ENCODE peak calls at places on chromosomes 3 and 15, in nine cellular contexts. F is stomach, D is HL-60, N is spleen, Q is transverse colon, S is GM23338, K is GM12892, V is upper lobe of left lung, I is endothelial cell of umbilical vein. W is an unnamed sample.

GRCh38 chr3:134576426-134576825 is 74.4 kb downstream of the KY start:
- DNase-seq in Q (no peak), V (no peak), F (no peak), K (no peak), D (no peak), S (no peak), N (no peak), I (no peak), W (no peak)

GRCh38 chr15:79673416-79674123 is 223.2 kb downstream of the MTHFS start:
- DNase-seq in I (no peak), N (no peak), S (peak), K (peak), F (no peak), D (no peak), Q (no peak), V (no peak), W (no peak)

GRCh38 chr3:117735481-117736101 is 1026.0 kb downstream of the TUSC7 start:
- DNase-seq in F (no peak), D (no peak), Q (no peak), I (peak), N (no peak), S (no peak), K (no peak), V (no peak), W (no peak)

GRCh38 chr3:97177242-97177641 is 362.8 kb downstream of the EPHA6 start:
- DNase-seq in D (no peak), K (no peak), N (no peak), V (no peak), S (no peak), F (no peak), I (no peak), Q (no peak), W (no peak)

GRCh38 chr3:145094355-145094941 is 1066.5 kb downstream of the PLOD2 start:
- DNase-seq in Q (no peak), D (peak), N (no peak), F (no peak), S (peak), V (no peak), K (no peak), I (peak), W (no peak)

GRCh38 chr15:20340931-20341661 is 200.5 kb downstream of the GOLGA6L6 start:
- DNase-seq in V (peak), I (peak), D (no peak), N (peak), Q (peak), K (no peak), S (no peak), F (peak), W (peak)

GRCh38 chr3:98592345-98592935 is 971 bp downstream of the CPOX start:
- DNase-seq in D (no peak), N (no peak), K (no peak), I (no peak), Q (no peak), S (peak), V (no peak), F (no peak), W (no peak)

GRCh38 chr15:23467110-23467600 is 20.1 kb upstream of the GOLGA6L2 start:
- DNase-seq in N (no peak), I (peak), V (no peak), D (no peak), K (no peak), S (peak), Q (no peak), F (no peak), W (no peak)

GRCh38 chr3:187642861-187643260 is 27.3 kb downstream of the SST start:
- DNase-seq in N (no peak), Q (no peak), I (no peak), V (no peak), K (no peak), D (no peak), S (no peak), F (no peak), W (no peak)

GRCh38 chr3:125960066-125960424 is 8.9 kb upstream of the ROPN1B start:
- DNase-seq in I (no peak), N (no peak), D (no peak), Q (no peak), V (peak), K (peak), S (no peak), F (no peak), W (no peak)

GRCh38 chr3:50164984-50165383 is 9.9 kb downstream of the SEMA3F start:
- DNase-seq in Q (no peak), S (no peak), I (no peak), V (no peak), F (no peak), D (no peak), N (no peak), K (no peak), W (no peak)

GRCh38 chr3:50164481-50164880 is 9.4 kb downstream of the SEMA3F start:
- DNase-seq in Q (no peak), V (no peak), D (no peak), K (no peak), F (no peak), N (no peak), S (no peak), I (no peak), W (no peak)

GRCh38 chr3:50163572-50163971 is 8.4 kb downstream of the SEMA3F start:
- DNase-seq in V (no peak), I (no peak), Q (no peak), K (no peak), D (no peak), N (no peak), S (no peak), F (no peak), W (no peak)

GRCh38 chr3:50165388-50166308 is 10.5 kb downstream of the SEMA3F start:
- DNase-seq in K (no peak), N (no peak), S (no peak), F (peak), I (peak), D (no peak), Q (no peak), V (peak), W (no peak)

DNA sequence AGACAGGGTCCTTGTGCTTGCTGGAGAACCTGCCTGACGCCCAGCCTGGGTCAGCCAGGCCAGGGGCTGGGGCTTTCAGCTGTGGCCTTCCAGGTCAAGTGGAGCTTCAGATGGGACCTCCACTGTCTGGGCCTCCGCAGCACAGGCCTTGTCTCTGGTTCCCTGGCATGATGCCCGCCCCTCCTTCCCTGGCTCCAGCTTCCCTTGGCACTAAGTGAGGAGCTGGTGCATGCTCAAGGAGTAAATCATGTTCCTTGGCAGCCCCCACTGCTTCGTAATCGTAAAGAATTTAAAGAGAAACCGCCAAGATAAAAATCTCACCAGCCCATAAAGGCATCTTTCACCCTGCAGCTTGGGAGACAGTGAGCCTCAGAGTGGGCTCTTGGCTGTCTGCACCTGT is 8.9 kb downstream of the SEMA3F start:
- DNase-seq in S (no peak), N (no peak), V (no peak), K (no peak), D (no peak), Q (peak), I (peak), F (peak), W (peak)
- TF ChIP-seq POLR2AphosphoS5 in S (no peak), N (no peak), V (peak), K (no peak), D (no peak), Q (no peak), I (peak), F (no peak), W (peak)

GRCh38 chr15:95162967-95163531 is 931.7 kb downstream of the MCTP2 start:
- DNase-seq in N (no peak), D (no peak), F (no peak), V (no peak), I (peak), S (no peak), Q (no peak), K (no peak), W (peak)
- TF ChIP-seq POLR2AphosphoS5 in N (no peak), D (no peak), F (no peak), V (no peak), I (no peak), S (no peak), Q (no peak), K (no peak), W (peak)

DNA sequence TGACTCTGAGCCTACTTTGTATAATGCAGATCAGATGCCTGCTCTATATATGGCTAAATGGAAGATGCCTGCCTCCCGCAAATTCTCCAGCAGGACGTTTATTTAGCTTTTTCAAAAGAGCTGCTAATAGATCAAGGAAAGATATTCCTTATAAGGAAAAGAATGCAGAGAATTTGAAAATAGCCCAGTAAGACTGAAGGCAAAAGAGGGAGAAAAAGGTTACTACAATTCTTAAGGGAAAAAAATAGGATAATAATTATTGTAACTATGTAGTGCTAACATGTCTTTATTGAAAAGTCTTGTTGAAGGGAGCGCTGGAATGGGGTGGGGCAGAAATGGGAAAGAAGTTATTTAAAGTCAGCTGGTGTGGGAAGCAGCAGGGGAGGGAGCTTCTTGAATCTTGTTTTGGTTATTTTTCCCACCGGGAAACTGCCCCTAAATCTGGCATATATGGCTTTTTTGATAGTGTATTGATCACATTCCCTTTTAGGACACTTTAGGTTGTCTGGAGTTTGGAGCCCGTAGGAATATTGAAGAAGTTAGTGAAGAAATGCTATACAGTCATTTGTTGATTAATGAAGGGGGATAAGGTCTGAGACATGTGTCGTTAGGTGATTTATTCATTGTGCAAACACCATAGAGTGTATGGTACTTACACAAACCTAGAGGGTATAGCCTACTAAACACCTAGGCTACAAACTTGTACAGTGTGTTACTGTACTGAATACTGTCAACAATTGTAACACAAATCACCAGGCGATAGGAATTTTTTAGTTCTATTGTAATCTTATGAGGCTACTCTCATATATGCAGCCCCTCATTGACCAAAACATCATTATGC is 3.1 kb downstream of the TPM1 start:
- DNase-seq in F (no peak), Q (no peak), D (no peak), V (no peak), K (no peak), S (peak), N (no peak), I (peak), W (no peak)
- TF ChIP-seq POLR2AphosphoS5 in F (no peak), Q (no peak), D (no peak), V (no peak), K (no peak), S (no peak), N (no peak), I (no peak), W (peak)

DNA sequence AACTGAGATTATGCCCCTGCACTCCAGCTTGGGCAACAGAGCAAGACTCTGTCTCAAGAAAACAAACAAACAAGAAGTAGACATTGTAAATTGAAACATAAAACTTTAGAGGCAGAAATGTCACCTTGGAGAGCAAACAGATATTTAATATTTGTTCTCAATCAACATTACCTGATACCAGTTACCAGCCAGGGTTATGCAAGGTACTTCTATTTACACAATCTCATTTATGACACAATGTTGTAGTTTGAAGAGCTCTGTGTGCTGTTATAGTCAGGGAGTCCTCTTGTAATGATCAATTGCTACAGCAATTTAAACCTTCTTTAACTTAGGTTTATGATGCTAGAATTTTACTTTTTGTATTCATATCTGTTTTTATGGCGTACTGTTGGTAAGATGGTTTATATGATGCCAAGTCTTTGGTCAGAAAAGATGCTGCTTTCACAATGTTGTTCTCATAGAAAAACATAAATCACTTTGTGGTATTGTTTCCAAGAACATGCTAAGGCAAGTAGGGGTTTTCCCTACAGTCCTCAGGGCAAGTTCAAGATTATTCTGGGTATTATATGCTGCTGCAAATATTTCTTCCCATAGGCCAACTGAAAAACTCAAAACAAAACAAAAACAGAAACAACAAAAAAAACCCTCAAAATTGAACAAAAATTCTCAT is 173.5 kb downstream of the TNIK start:
- DNase-seq in I (peak), K (no peak), N (no peak), Q (no peak), S (no peak), V (no peak), F (no peak), D (no peak), W (no peak)
- TF ChIP-seq POLR2AphosphoS5 in I (no peak), K (no peak), N (no peak), Q (no peak), S (no peak), V (no peak), F (no peak), D (no peak), W (no peak)

DNA sequence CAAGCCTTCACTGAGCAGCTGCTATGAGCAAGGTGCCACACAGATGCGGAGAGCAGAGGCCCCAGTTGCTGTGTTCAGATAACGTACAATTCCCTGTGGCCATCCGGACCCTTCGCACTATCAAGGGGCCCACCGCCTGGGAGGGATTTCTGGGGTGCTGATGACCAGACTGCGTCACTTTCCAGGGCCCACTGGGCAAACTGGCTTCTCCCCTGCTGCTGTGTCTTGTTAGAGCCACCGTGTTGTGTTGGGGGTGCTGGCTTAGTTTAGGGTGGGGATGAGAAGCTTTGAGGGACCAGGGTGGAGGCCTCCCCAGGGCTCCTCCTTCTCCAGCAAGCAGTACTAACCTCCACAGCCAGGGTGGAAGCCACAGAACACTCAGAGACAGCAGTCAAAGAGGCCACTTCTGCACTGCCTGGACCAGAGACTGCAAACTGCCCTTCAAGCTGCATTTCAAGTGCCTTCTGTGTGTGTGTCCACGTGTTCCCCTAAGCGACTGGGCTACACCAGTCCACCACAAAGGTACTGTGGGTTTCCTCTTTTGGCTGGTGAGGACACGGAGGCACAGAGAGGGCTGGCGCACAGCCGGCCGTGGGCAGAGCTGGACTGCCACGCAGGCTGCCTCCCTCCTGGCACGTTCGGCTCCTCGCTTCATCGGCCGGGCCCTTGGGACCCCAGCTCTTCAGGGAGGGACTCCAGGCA is 61.1 kb downstream of the MGLL start:
- DNase-seq in D (no peak), N (peak), I (no peak), S (no peak), Q (peak), V (peak), F (no peak), K (no peak), W (no peak)
- TF ChIP-seq POLR2AphosphoS5 in D (peak), N (peak), I (no peak), S (no peak), Q (no peak), V (peak), F (no peak), K (peak), W (no peak)

W was measured in sigmoid colon.